ENCODE peak calls at places on chromosomes 11 and 22, in nine cellular contexts. I, Z, Q, F, V, D, U, Y and X are unnamed samples.

GRCh38 chr11:128501576-128502549 is 85.5 kb downstream of the ETS1 start:
- DNase-seq in U (no peak), Y (no peak), V (peak), I (no peak), Q (no peak), D (no peak), Z (no peak), F (peak), X (no peak)

GRCh38 chr11:118792642-118793124 is 1.7 kb upstream of the DDX6 start:
- DNase-seq in Q (peak), V (peak), U (peak), Z (peak), F (peak), Y (peak), D (peak), I (peak), X (peak)

GRCh38 chr11:556857-557256 is 3.7 kb downstream of the LMNTD2 start:
- DNase-seq in V (no peak), U (no peak), F (no peak), Z (no peak), Y (no peak), D (no peak), I (no peak), Q (no peak), X (no peak)

GRCh38 chr22:41288245-41288946 is 2.4 kb upstream of the RANGAP1 start:
- DNase-seq in Z (peak), U (no peak), Q (no peak), F (peak), Y (no peak), D (no peak), V (peak), I (no peak), X (no peak)

GRCh38 chr11:5992604-5993251 is 5.9 kb upstream of the OR52L1 start:
- DNase-seq in D (peak), I (no peak), U (no peak), Y (no peak), Z (peak), V (peak), Q (no peak), F (peak), X (no peak)

GRCh38 chr11:63448646-63449045 is 42.3 kb downstream of the PLAAT5 start:
- DNase-seq in Y (no peak), D (no peak), U (no peak), F (no peak), I (no peak), Z (no peak), V (no peak), Q (no peak), X (no peak)

GRCh38 chr11:33000181-33000580 is 15.5 kb upstream of the DEPDC7 start:
- DNase-seq in F (no peak), Y (no peak), Q (no peak), D (no peak), I (no peak), V (peak), U (no peak), Z (no peak), X (no peak)

GRCh38 chr11:83042966-83043711 is 28.6 kb downstream of the RAB30 start:
- DNase-seq in Q (no peak), Y (no peak), D (no peak), U (no peak), F (no peak), V (peak), I (no peak), Z (no peak), X (no peak)

GRCh38 chr11:2447253-2447950 is 2.6 kb downstream of the KCNQ1 start:
- DNase-seq in F (no peak), U (no peak), Y (no peak), Q (no peak), V (no peak), D (peak), I (no peak), Z (no peak), X (no peak)

GRCh38 chr11:15968461-15969130 is 387.8 kb downstream of the SOX6 start:
- DNase-seq in D (no peak), I (no peak), Q (peak), F (peak), V (no peak), Z (no peak), U (no peak), Y (no peak), X (no peak)

GRCh38 chr22:48746789-48747425 is 1080.8 kb downstream of the BRD1 start:
- DNase-seq in Z (no peak), I (peak), U (no peak), D (no peak), F (no peak), V (no peak), Y (no peak), Q (no peak), X (no peak)

GRCh38 chr22:36828815-36829214 is 12.0 kb upstream of the PVALB start:
- DNase-seq in U (no peak), V (no peak), D (no peak), I (no peak), F (no peak), Z (peak), Y (no peak), Q (no peak), X (no peak)

GRCh38 chr11:120376547-120377182 is 40.5 kb downstream of the ARHGEF12 start:
- DNase-seq in Q (no peak), V (no peak), I (no peak), Z (no peak), Y (no peak), U (no peak), D (no peak), F (no peak), X (no peak)